ENCODE peak calls at places on chromosomes 11 and 22, in five cellular contexts. B is K562, Z is H1, P is HepG2, V is GM12878. G is an unnamed sample.

GRCh38 chr22:18048441-18048898 is 24.1 kb upstream of the MICAL3 start:
- DNase-seq in B (peak), Z (no peak), V (no peak), P (no peak), G (no peak)

GRCh38 chr11:7514099-7514725 is 413 bp downstream of the PPFIBP2 start:
- DNase-seq in V (no peak), P (no peak), B (no peak), Z (no peak), G (peak)

GRCh38 chr11:34576331-34576730 is 44.6 kb upstream of the EHF start:
- DNase-seq in Z (no peak), V (no peak), B (no peak), P (no peak), G (no peak)

GRCh38 chr22:30308518-30309230 is 18.1 kb downstream of the TBC1D10A start:
- DNase-seq in P (no peak), Z (no peak), V (peak), B (peak), G (no peak)

GRCh38 chr11:326842-327580 is 6.4 kb upstream of the IFITM3 start:
- DNase-seq in P (peak), B (peak), V (peak), Z (no peak), G (no peak)

GRCh38 chr11:13224324-13224723 is 53.3 kb upstream of the BMAL1 start:
- DNase-seq in P (no peak), B (no peak), V (no peak), Z (no peak), G (no peak)

GRCh38 chr22:19105867-19106802 is 16.1 kb downstream of the DGCR2 start:
- DNase-seq in Z (no peak), V (no peak), B (peak), P (no peak), G (peak)

GRCh38 chr22:22158965-22159364 is 85.6 kb upstream of the VPREB1 start:
- DNase-seq in B (no peak), V (no peak), Z (no peak), P (no peak), G (no peak)

GRCh38 chr11:104570088-104570701 is 328.1 kb downstream of the CASP12 start:
- DNase-seq in P (no peak), Z (no peak), V (no peak), B (no peak), G (no peak)

GRCh38 chr11:110049501-110050200 is 43.5 kb upstream of the ZC3H12C start:
- DNase-seq in P (no peak), Z (no peak), V (no peak), B (no peak), G (no peak)

GRCh38 chr11:67384851-67385366 is 6.9 kb upstream of the RAD9A start:
- DNase-seq in V (no peak), Z (no peak), B (no peak), P (no peak), G (no peak)

GRCh38 chr22:36208934-36209333 is 7.3 kb upstream of the APOL4 start:
- DNase-seq in Z (no peak), B (no peak), V (no peak), P (no peak), G (no peak)

GRCh38 chr11:101129203-101129943 is at the start of gene PGR:
- DNase-seq in B (peak), Z (no peak), V (no peak), P (no peak), G (peak)

GRCh38 chr22:39277135-39277607 is 32.4 kb upstream of the PDGFB start:
- DNase-seq in Z (no peak), V (no peak), B (no peak), P (no peak), G (no peak)

GRCh38 chr11:94084164-94084563 is 44.5 kb upstream of the PANX1 start:
- DNase-seq in B (no peak), P (no peak), V (no peak), Z (no peak), G (no peak)

GRCh38 chr11:48307760-48308386 is 1.9 kb downstream of the OR4S1 start:
- DNase-seq in B (peak), P (peak), Z (no peak), V (no peak), G (peak)

GRCh38 chr11:64864473-64865285 is 13.7 kb downstream of the EHD1 start:
- DNase-seq in V (no peak), B (no peak), Z (no peak), P (no peak), G (no peak)

GRCh38 chr11:69842746-69843528 is 23.7 kb upstream of the FGF3 start:
- DNase-seq in Z (no peak), V (no peak), B (no peak), P (no peak), G (no peak)

GRCh38 chr11:27397619-27398412 is 34.8 kb upstream of the CCDC34 start:
- DNase-seq in Z (no peak), B (peak), P (no peak), V (no peak), G (no peak)

GRCh38 chr22:36002861-36003260 is 25.8 kb downstream of the RBFOX2 start:
- DNase-seq in V (no peak), B (peak), P (no peak), Z (no peak), G (no peak)

GRCh38 chr11:12961615-12962014 is 47.5 kb upstream of the RASSF10 start:
- DNase-seq in B (no peak), P (no peak), Z (no peak), V (no peak), G (no peak)

GRCh38 chr11:607971-608659 is 7.6 kb downstream of the IRF7 start:
- DNase-seq in Z (no peak), V (no peak), B (no peak), P (no peak), G (no peak)

DNA sequence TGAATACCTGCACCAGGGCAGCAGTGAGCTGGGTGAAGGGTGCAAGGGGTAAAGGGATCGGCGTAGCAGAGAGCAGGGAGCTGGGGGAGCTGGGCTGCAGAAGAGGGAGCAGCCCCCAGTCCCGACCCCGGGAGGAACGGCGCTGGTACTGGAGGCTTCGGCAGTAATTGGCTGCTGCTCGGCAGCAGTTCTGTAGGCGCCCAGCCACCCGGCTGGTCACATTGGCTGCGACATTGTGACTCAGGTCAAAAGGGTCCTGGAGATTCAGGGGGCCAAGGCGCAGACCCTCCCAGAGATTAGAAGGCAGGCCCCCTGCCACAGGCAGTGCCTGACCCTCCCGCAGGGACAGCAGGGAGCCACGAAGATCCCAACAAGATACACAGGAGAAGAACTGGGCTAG is 2.1 kb upstream of the EEF1G start:
- DNase-seq in V (no peak), P (no peak), Z (no peak), B (no peak), G (no peak)
- TF ChIP-seq ATF2 in V (no peak), P (no peak), Z (no peak), B (no peak), G (no peak)

DNA sequence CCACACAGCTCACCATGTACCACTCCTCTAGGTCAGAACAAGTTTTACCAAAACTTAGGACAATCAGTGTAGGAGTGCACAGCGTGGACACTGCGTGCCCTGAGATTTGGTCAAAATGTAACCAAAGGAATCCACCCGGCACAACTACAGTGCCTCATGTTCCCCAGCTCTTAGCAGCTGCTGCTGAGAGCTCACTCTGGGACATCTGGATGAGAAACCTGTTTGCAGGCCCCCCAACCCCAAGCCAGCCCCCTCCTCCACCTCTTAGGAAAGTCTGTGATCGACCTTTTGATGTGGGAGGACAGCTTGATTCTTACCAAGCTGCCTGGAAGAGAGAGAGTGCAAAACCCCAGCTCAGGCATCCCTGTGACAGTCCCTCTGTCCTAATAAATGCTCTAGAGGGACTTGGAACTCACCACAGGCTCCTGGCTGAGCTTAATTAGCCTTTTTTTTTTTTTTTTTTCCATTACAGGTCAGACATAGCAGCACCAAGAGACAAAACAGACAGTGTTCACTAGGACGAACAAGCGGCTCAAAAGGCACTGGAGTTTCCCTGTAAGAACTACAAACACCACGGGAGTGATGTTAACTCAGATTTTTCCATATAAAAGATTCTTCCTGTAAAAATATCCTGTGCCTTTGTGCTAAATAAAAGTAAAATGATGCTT is 101.2 kb upstream of the AKIP1 start:
- DNase-seq in B (no peak), P (peak), V (no peak), Z (no peak), G (no peak)
- TF ChIP-seq ATF2 in B (no peak), P (no peak), V (no peak), Z (no peak), G (no peak)

GRCh38 chr11:59767212-59767611 is 12.0 kb downstream of the STX3 start:
- DNase-seq in V (no peak), P (no peak), Z (no peak), B (peak), G (no peak)
- TF ChIP-seq ATF2 in V (no peak), P (no peak), Z (no peak), B (no peak), G (no peak)

DNA sequence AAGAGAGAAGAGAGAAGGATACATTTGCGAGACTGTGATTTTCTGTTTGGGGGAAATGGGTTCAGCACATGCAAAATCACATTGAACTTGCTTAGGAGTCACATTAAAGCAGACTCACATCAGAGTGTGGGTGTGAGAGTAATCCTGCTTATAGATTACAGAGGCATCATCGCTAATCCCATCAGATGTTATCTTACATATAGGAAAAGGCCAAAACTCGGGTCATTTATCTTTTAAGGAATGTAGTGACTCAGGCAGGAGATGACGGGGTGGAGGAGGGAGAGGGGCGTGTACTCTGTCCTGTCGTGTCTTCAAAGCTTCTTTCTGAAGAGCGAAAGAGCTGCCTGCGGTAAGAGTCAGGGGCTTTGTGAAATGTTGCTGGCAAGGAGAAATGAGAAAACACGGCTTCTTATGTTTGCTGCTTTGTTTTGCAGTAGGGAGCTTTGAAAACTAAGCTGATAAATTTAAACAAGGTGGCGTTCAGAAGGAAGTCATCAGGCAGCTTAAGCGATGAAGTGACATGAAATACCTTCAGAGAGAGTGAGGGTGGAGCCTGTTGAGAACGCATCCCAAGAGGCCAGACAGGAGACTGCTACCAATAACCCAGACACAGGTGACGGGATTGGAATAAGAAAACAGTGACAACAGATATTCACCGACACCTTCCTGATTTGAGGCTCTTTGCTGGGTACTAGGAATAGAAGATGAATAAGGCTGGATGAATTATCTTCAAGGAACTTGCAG is 2.2 kb upstream of the C11orf16 start:
- DNase-seq in P (peak), B (peak), Z (no peak), V (no peak), G (no peak)
- TF ChIP-seq ATF2 in P (no peak), B (no peak), Z (no peak), V (no peak), G (no peak)

DNA sequence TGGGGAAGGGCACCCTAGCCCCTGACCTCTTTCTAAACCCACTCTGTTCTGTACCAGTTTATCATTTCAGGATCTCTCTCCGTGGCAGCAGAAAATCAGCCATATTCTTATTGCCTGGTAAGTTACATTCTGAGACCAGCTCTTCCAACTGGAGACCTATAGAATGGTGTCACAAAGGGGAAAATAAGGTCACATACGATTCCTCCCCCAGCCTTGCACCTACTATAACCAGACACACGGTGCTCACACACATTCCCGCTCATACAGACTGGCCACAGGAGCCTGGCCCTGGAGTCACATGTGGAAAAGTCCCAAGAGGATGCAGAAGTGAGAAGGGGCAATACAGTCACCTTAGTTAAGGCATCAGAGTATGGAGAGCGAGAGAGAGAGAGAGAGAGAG is 7.5 kb downstream of the MS4A8 start:
- DNase-seq in Z (no peak), V (no peak), P (no peak), B (no peak), G (no peak)
- TF ChIP-seq ATF2 in Z (no peak), V (no peak), P (no peak), B (no peak), G (no peak)

GRCh38 chr11:10762185-10762584 is 11.1 kb downstream of the CTR9 start:
- DNase-seq in B (no peak), V (peak), Z (no peak), P (no peak), G (no peak)
- TF ChIP-seq ATF2 in B (no peak), V (peak), Z (no peak), P (no peak), G (no peak)

GRCh38 chr11:76194872-76195668 is 11.2 kb downstream of the WNT11 start:
- DNase-seq in B (no peak), V (no peak), Z (no peak), P (no peak), G (no peak)

GRCh38 chr11:76196849-76197248 is 9.5 kb downstream of the WNT11 start:
- DNase-seq in P (no peak), V (no peak), Z (no peak), B (no peak), G (no peak)

GRCh38 chr11:76197941-76198640 is 8.2 kb downstream of the WNT11 start:
- DNase-seq in V (no peak), Z (no peak), P (no peak), B (no peak), G (no peak)

GRCh38 chr11:76200006-76200940 is 6.0 kb downstream of the WNT11 start:
- DNase-seq in Z (no peak), V (no peak), P (no peak), B (no peak), G (no peak)

GRCh38 chr11:76197332-76197731 is 9.0 kb downstream of the WNT11 start:
- DNase-seq in V (no peak), Z (no peak), P (no peak), B (no peak), G (no peak)
- TF ChIP-seq ATF2 in V (no peak), Z (no peak), P (no peak), B (no peak), G (no peak)

GRCh38 chr11:118998388-118998717 is 415 bp downstream of the CENATAC start:
- DNase-seq in V (no peak), Z (no peak), B (no peak), P (no peak), G (no peak)

GRCh38 chr11:119000906-119001305 is 3.0 kb downstream of the CENATAC start:
- DNase-seq in B (no peak), Z (no peak), P (no peak), V (no peak), G (no peak)

GRCh38 chr11:118998822-118999221 is 884 bp downstream of the CENATAC start:
- DNase-seq in V (no peak), B (peak), P (peak), Z (no peak), G (no peak)

GRCh38 chr11:118996926-118997626 is 862 bp upstream of the CENATAC start:
- DNase-seq in P (peak), B (peak), Z (no peak), V (peak), G (no peak)

GRCh38 chr11:118997627-118998387 is at the start of gene CENATAC:
- DNase-seq in Z (peak), B (peak), V (peak), P (peak), G (peak)
- TF ChIP-seq ATF2 in Z (peak), B (no peak), V (no peak), P (peak), G (no peak)

G was measured in WTC11.